ENCODE peak calls at places on chromosomes 13 and 19, in ten cellular contexts. One of them, this sample, is unnamed.

GRCh38 chr13:40125336-40125735 is 469.9 kb downstream of the COG6 start:
- DNase-seq in GM12878: no peak
- DNase-seq in prostate gland: no peak
- DNase-seq in upper lobe of left lung: no peak
- DNase-seq in adrenal gland: no peak
- DNase-seq in right lobe of liver: no peak
- DNase-seq in thyroid gland: no peak
- DNase-seq in heart left ventricle: no peak
- DNase-seq in ovary: no peak
- DNase-seq in breast epithelium: no peak
- DNase-seq in this sample: no peak

GRCh38 chr19:2016041-2016807 is 710 bp upstream of the BTBD2 start:
- DNase-seq in upper lobe of left lung: peak; percentile 78
- DNase-seq in breast epithelium: peak; percentile 80
- DNase-seq in prostate gland: peak; percentile 75
- DNase-seq in ovary: peak; percentile 81
- DNase-seq in adrenal gland: peak; percentile 95
- DNase-seq in thyroid gland: peak; percentile 85
- DNase-seq in heart left ventricle: peak; percentile 86
- DNase-seq in right lobe of liver: peak; percentile 80
- DNase-seq in GM12878: peak; percentile 46
- DNase-seq in this sample: no peak

GRCh38 chr13:23558675-23559536 is 11.3 kb upstream of the TNFRSF19 start:
- DNase-seq in thyroid gland: peak; percentile 64
- DNase-seq in heart left ventricle: peak; percentile 84
- DNase-seq in right lobe of liver: no peak
- DNase-seq in prostate gland: peak; percentile 66
- DNase-seq in adrenal gland: peak; percentile 50
- DNase-seq in GM12878: no peak
- DNase-seq in upper lobe of left lung: peak; percentile 73
- DNase-seq in ovary: peak; percentile 55
- DNase-seq in breast epithelium: peak; percentile 60
- DNase-seq in this sample: no peak

GRCh38 chr19:11397089-11397610 is 13.0 kb upstream of the EPOR start:
- DNase-seq in prostate gland: no peak
- DNase-seq in GM12878: no peak
- DNase-seq in ovary: no peak
- DNase-seq in right lobe of liver: no peak
- DNase-seq in heart left ventricle: peak; percentile 26
- DNase-seq in breast epithelium: no peak
- DNase-seq in adrenal gland: no peak
- DNase-seq in upper lobe of left lung: no peak
- DNase-seq in thyroid gland: no peak
- DNase-seq in this sample: no peak

GRCh38 chr19:34244611-34245299 is 9.6 kb upstream of the GARRE1 start:
- DNase-seq in GM12878: no peak
- DNase-seq in upper lobe of left lung: no peak
- DNase-seq in breast epithelium: no peak
- DNase-seq in prostate gland: no peak
- DNase-seq in right lobe of liver: no peak
- DNase-seq in ovary: no peak
- DNase-seq in heart left ventricle: no peak
- DNase-seq in thyroid gland: peak; percentile 35
- DNase-seq in adrenal gland: no peak
- DNase-seq in this sample: no peak

GRCh38 chr19:46739290-46739771 is 6.5 kb upstream of the FKRP start:
- DNase-seq in right lobe of liver: peak; percentile 76
- DNase-seq in prostate gland: no peak
- DNase-seq in thyroid gland: no peak
- DNase-seq in heart left ventricle: peak; percentile 96
- DNase-seq in GM12878: no peak
- DNase-seq in upper lobe of left lung: no peak
- DNase-seq in breast epithelium: peak; percentile 61
- DNase-seq in adrenal gland: peak; percentile 11
- DNase-seq in ovary: no peak
- DNase-seq in this sample: no peak

GRCh38 chr19:4980087-4980486 is 11.2 kb downstream of the KDM4B start:
- DNase-seq in right lobe of liver: no peak
- DNase-seq in GM12878: no peak
- DNase-seq in heart left ventricle: no peak
- DNase-seq in ovary: no peak
- DNase-seq in breast epithelium: no peak
- DNase-seq in adrenal gland: no peak
- DNase-seq in prostate gland: no peak
- DNase-seq in upper lobe of left lung: no peak
- DNase-seq in thyroid gland: no peak
- DNase-seq in this sample: no peak

GRCh38 chr19:29531458-29532025 is 5.7 kb downstream of the VSTM2B start:
- DNase-seq in GM12878: no peak
- DNase-seq in prostate gland: no peak
- DNase-seq in upper lobe of left lung: peak; percentile 14
- DNase-seq in breast epithelium: no peak
- DNase-seq in heart left ventricle: peak; percentile 11
- DNase-seq in thyroid gland: no peak
- DNase-seq in adrenal gland: no peak
- DNase-seq in right lobe of liver: peak; percentile 20
- DNase-seq in ovary: no peak
- DNase-seq in this sample: no peak

GRCh38 chr19:55206664-55207500 is 2.4 kb downstream of the PTPRH start:
- DNase-seq in adrenal gland: peak; percentile 98
- DNase-seq in GM12878: no peak
- DNase-seq in ovary: peak; percentile 82
- DNase-seq in breast epithelium: peak; percentile 38
- DNase-seq in heart left ventricle: peak; percentile 92
- DNase-seq in prostate gland: no peak
- DNase-seq in upper lobe of left lung: peak; percentile 67
- DNase-seq in right lobe of liver: peak; percentile 93
- DNase-seq in thyroid gland: peak; percentile 84
- DNase-seq in this sample: no peak

DNA sequence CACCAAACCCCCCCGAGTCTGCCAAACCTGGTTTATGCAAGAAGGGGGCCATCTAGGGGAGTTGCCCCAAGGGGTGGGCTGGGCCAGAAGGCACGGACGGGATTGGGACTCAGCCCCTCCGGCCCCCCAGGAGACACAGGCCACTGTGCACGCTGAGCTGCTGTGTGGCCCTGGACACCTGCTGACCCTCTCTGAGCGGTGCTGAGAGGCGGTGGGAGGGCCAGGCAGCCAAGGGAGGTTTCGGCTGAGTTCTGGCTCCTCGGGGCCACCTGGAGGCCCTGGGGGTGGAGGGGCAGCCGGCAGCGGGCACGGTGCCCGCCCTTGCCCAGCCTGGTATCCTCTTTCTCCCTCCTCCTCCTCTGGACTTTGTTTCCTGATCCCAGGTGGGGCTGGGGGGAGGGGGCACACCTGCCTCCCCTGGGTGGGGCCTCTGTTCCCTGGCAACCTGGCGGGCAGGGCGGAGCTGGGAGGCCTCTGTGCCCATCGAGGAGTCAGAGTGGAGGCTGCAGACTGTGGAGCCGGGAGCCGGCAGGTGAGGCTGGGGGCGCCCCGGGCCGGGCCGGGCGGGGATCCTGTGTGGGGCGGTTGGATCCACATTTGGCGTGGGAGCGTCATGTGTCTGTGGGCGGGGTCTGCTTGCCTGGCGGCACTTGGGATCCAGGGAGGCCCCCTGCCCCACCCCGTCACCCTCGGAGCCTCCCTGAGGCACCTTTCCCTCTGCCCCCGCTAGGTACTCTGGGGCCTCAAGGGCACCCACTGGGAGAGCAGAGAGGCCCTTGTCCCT is at the start of gene MISP:
- DNase-seq in thyroid gland: peak; percentile 34
- DNase-seq in heart left ventricle: no peak
- DNase-seq in prostate gland: peak; percentile 65
- DNase-seq in adrenal gland: no peak
- DNase-seq in breast epithelium: no peak
- DNase-seq in ovary: peak; percentile 60
- DNase-seq in right lobe of liver: no peak
- DNase-seq in upper lobe of left lung: peak; percentile 81
- DNase-seq in GM12878: no peak
- DNase-seq in this sample: no peak
- TF ChIP-seq POLR2A in thyroid gland: no peak
- TF ChIP-seq POLR2A in heart left ventricle: no peak
- TF ChIP-seq POLR2A in prostate gland: peak; percentile 64
- TF ChIP-seq POLR2A in adrenal gland: no peak
- TF ChIP-seq POLR2A in breast epithelium: no peak
- TF ChIP-seq POLR2A in ovary: no peak
- TF ChIP-seq POLR2A in right lobe of liver: no peak
- TF ChIP-seq POLR2A in upper lobe of left lung: no peak
- TF ChIP-seq POLR2A in GM12878: no peak
- TF ChIP-seq POLR2A in this sample: no peak

DNA sequence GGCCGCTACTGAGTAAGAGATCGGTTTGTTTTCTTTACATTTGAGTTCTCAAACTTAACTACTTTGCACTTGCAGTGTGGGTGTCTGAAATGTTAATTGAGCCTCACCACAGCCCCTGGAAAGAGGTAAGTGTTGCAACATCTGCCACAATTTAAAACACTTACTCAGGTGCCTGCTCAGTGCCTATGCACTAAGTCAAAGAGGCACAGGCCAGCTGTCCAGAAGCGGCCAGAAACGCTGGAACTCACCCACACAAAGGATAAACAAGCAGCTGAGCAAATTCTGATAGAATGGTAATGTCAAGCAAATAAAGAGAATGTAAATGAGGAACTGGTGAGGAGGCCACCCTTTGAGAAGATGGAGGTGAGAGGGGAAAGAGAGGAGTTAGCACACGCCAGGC is 67.8 kb upstream of the SERP2 start:
- DNase-seq in adrenal gland: no peak
- DNase-seq in heart left ventricle: no peak
- DNase-seq in right lobe of liver: no peak
- DNase-seq in thyroid gland: no peak
- DNase-seq in prostate gland: no peak
- DNase-seq in ovary: no peak
- DNase-seq in GM12878: no peak
- DNase-seq in breast epithelium: no peak
- DNase-seq in upper lobe of left lung: no peak
- DNase-seq in this sample: no peak
- H3K27me3 ChIP-seq in adrenal gland: no peaks in the 10 kb centered on the region
- H3K27me3 ChIP-seq in heart left ventricle: no peaks in the 10 kb centered on the region
- H3K27me3 ChIP-seq in right lobe of liver: no peaks in the 10 kb centered on the region
- H3K27me3 ChIP-seq in thyroid gland: no peaks in the 10 kb centered on the region
- H3K27me3 ChIP-seq in prostate gland: no peaks in the 10 kb centered on the region
- H3K27me3 ChIP-seq in ovary: no peaks in the 10 kb centered on the region
- H3K27me3 ChIP-seq in GM12878: no peaks in the 10 kb centered on the region
- H3K27me3 ChIP-seq in breast epithelium: no peaks in the 10 kb centered on the region
- H3K27me3 ChIP-seq in upper lobe of left lung: no peaks in the 10 kb centered on the region
- H3K27me3 ChIP-seq in this sample: no peaks in the 10 kb centered on the region

GRCh38 chr19:48444129-48444932 is 1.5 kb upstream of the GRWD1 start:
- DNase-seq in prostate gland: no peak
- DNase-seq in ovary: no peak
- DNase-seq in adrenal gland: no peak
- DNase-seq in right lobe of liver: no peak
- DNase-seq in breast epithelium: no peak
- DNase-seq in upper lobe of left lung: no peak
- DNase-seq in heart left ventricle: no peak
- DNase-seq in GM12878: no peak
- DNase-seq in thyroid gland: no peak
- DNase-seq in this sample: no peak
- TF ChIP-seq POLR2A in prostate gland: no peak
- TF ChIP-seq POLR2A in ovary: no peak
- TF ChIP-seq POLR2A in adrenal gland: no peak
- TF ChIP-seq POLR2A in right lobe of liver: no peak
- TF ChIP-seq POLR2A in breast epithelium: no peak
- TF ChIP-seq POLR2A in upper lobe of left lung: no peak
- TF ChIP-seq POLR2A in heart left ventricle: no peak
- TF ChIP-seq POLR2A in GM12878: no peak
- TF ChIP-seq POLR2A in thyroid gland: no peak
- TF ChIP-seq POLR2A in this sample: no peak

GRCh38 chr13:112063807-112064206 is 3.1 kb upstream of the SOX1 start:
- DNase-seq in upper lobe of left lung: no peak
- DNase-seq in ovary: no peak
- DNase-seq in adrenal gland: no peak
- DNase-seq in prostate gland: no peak
- DNase-seq in heart left ventricle: no peak
- DNase-seq in GM12878: no peak
- DNase-seq in right lobe of liver: no peak
- DNase-seq in breast epithelium: no peak
- DNase-seq in thyroid gland: no peak
- DNase-seq in this sample: no peak
- H3K27me3 ChIP-seq in upper lobe of left lung: peaks cover 12% of the 10 kb centered on the region
- H3K27me3 ChIP-seq in ovary: no peaks in the 10 kb centered on the region
- H3K27me3 ChIP-seq in adrenal gland: peaks cover 82% of the 10 kb centered on the region
- H3K27me3 ChIP-seq in prostate gland: peaks cover 66% of the 10 kb centered on the region
- H3K27me3 ChIP-seq in heart left ventricle: peaks cover 73% of the 10 kb centered on the region
- H3K27me3 ChIP-seq in GM12878: no peaks in the 10 kb centered on the region
- H3K27me3 ChIP-seq in right lobe of liver: peaks cover 9% of the 10 kb centered on the region
- H3K27me3 ChIP-seq in breast epithelium: peaks cover 91% of the 10 kb centered on the region
- H3K27me3 ChIP-seq in thyroid gland: peaks cover 21% of the 10 kb centered on the region
- H3K27me3 ChIP-seq in this sample: peaks cover 100% of the 10 kb centered on the region

GRCh38 chr19:44903602-44904425 is 1.8 kb upstream of the APOE start:
- DNase-seq in upper lobe of left lung: peak; percentile 72
- DNase-seq in breast epithelium: peak; percentile 70
- DNase-seq in right lobe of liver: peak; percentile 88
- DNase-seq in adrenal gland: peak; percentile 70
- DNase-seq in prostate gland: peak; percentile 42
- DNase-seq in thyroid gland: peak; percentile 59
- DNase-seq in ovary: peak; percentile 92
- DNase-seq in GM12878: no peak
- DNase-seq in heart left ventricle: peak; percentile 65
- DNase-seq in this sample: no peak
- TF ChIP-seq POLR2A in upper lobe of left lung: no peak
- TF ChIP-seq POLR2A in breast epithelium: no peak
- TF ChIP-seq POLR2A in right lobe of liver: no peak
- TF ChIP-seq POLR2A in adrenal gland: no peak
- TF ChIP-seq POLR2A in prostate gland: no peak
- TF ChIP-seq POLR2A in thyroid gland: no peak
- TF ChIP-seq POLR2A in ovary: no peak
- TF ChIP-seq POLR2A in GM12878: peak; percentile 25
- TF ChIP-seq POLR2A in heart left ventricle: no peak
- TF ChIP-seq POLR2A in this sample: no peak

GRCh38 chr19:41552558-41552957 is 23.4 kb upstream of the CEACAM21 start:
- DNase-seq in breast epithelium: no peak
- DNase-seq in thyroid gland: no peak
- DNase-seq in upper lobe of left lung: no peak
- DNase-seq in GM12878: peak; percentile 79
- DNase-seq in adrenal gland: no peak
- DNase-seq in right lobe of liver: no peak
- DNase-seq in heart left ventricle: no peak
- DNase-seq in ovary: no peak
- DNase-seq in prostate gland: no peak
- DNase-seq in this sample: no peak
- H3K27me3 ChIP-seq in breast epithelium: no peaks in the 10 kb centered on the region
- H3K27me3 ChIP-seq in thyroid gland: no peaks in the 10 kb centered on the region
- H3K27me3 ChIP-seq in upper lobe of left lung: no peaks in the 10 kb centered on the region
- H3K27me3 ChIP-seq in GM12878: no peaks in the 10 kb centered on the region
- H3K27me3 ChIP-seq in adrenal gland: peaks cover 8% of the 10 kb centered on the region
- H3K27me3 ChIP-seq in right lobe of liver: no peaks in the 10 kb centered on the region
- H3K27me3 ChIP-seq in heart left ventricle: no peaks in the 10 kb centered on the region
- H3K27me3 ChIP-seq in ovary: no peaks in the 10 kb centered on the region
- H3K27me3 ChIP-seq in prostate gland: no peaks in the 10 kb centered on the region
- H3K27me3 ChIP-seq in this sample: peaks cover 46% of the 10 kb centered on the region

GRCh38 chr19:39187552-39187943 is 9.2 kb upstream of the NCCRP1 start:
- DNase-seq in GM12878: no peak
- DNase-seq in ovary: no peak
- DNase-seq in thyroid gland: no peak
- DNase-seq in right lobe of liver: no peak
- DNase-seq in prostate gland: no peak
- DNase-seq in breast epithelium: no peak
- DNase-seq in adrenal gland: no peak
- DNase-seq in heart left ventricle: no peak
- DNase-seq in upper lobe of left lung: no peak
- DNase-seq in this sample: no peak
- TF ChIP-seq POLR2A in GM12878: no peak
- TF ChIP-seq POLR2A in ovary: no peak
- TF ChIP-seq POLR2A in thyroid gland: no peak
- TF ChIP-seq POLR2A in right lobe of liver: no peak
- TF ChIP-seq POLR2A in prostate gland: no peak
- TF ChIP-seq POLR2A in breast epithelium: no peak
- TF ChIP-seq POLR2A in adrenal gland: no peak
- TF ChIP-seq POLR2A in heart left ventricle: no peak
- TF ChIP-seq POLR2A in upper lobe of left lung: no peak
- TF ChIP-seq POLR2A in this sample: no peak

GRCh38 chr13:112067121-112067741 is at the start of gene SOX1:
- DNase-seq in adrenal gland: no peak
- DNase-seq in prostate gland: no peak
- DNase-seq in thyroid gland: no peak
- DNase-seq in ovary: no peak
- DNase-seq in right lobe of liver: no peak
- DNase-seq in breast epithelium: no peak
- DNase-seq in GM12878: no peak
- DNase-seq in upper lobe of left lung: no peak
- DNase-seq in heart left ventricle: no peak
- DNase-seq in this sample: no peak
- H3K27me3 ChIP-seq in adrenal gland: peaks cover 80% of the 10 kb centered on the region
- H3K27me3 ChIP-seq in prostate gland: peaks cover 65% of the 10 kb centered on the region
- H3K27me3 ChIP-seq in thyroid gland: peaks cover 39% of the 10 kb centered on the region
- H3K27me3 ChIP-seq in ovary: no peaks in the 10 kb centered on the region
- H3K27me3 ChIP-seq in right lobe of liver: peaks cover 9% of the 10 kb centered on the region
- H3K27me3 ChIP-seq in breast epithelium: peaks cover 91% of the 10 kb centered on the region
- H3K27me3 ChIP-seq in GM12878: no peaks in the 10 kb centered on the region
- H3K27me3 ChIP-seq in upper lobe of left lung: peaks cover 8% of the 10 kb centered on the region
- H3K27me3 ChIP-seq in heart left ventricle: peaks cover 72% of the 10 kb centered on the region
- H3K27me3 ChIP-seq in this sample: peaks cover 100% of the 10 kb centered on the region